ENCODE peak calls at places on chromosomes 4 and X, in five cellular contexts. Z is vagina; P is RWPE1; B is heart right ventricle; M is CD8-positive, alpha-beta T cell. H is an unnamed sample.

GRCh38 chrX:37454537-37455285 is 105.5 kb downstream of the PRRG1 start:
- DNase-seq in Z (no peak), P (peak), B (no peak), M (no peak), H (peak)

GRCh38 chrX:107629533-107629909 is 1.2 kb downstream of the PRPS1 start:
- DNase-seq in Z (no peak), P (peak), B (no peak), M (no peak), H (peak)

GRCh38 chrX:2614911-2615310 is 76.2 kb upstream of the CD99 start:
- DNase-seq in Z (no peak), P (no peak), B (peak), M (no peak), H (peak)

GRCh38 chr4:135032670-135033069 is 831.1 kb upstream of the PABPC4L start:
- DNase-seq in Z (no peak), P (no peak), B (no peak), M (no peak), H (no peak)

GRCh38 chr4:71772592-71772991 is 11.3 kb downstream of the GC start:
- DNase-seq in Z (no peak), P (no peak), B (no peak), M (no peak), H (no peak)

GRCh38 chrX:14398725-14399124 is 130.6 kb upstream of the GLRA2 start:
- DNase-seq in Z (no peak), P (peak), B (no peak), M (no peak), H (no peak)

GRCh38 chrX:10112510-10112909 is 44.3 kb upstream of the CLCN4 start:
- DNase-seq in Z (no peak), P (no peak), B (no peak), M (no peak), H (no peak)

GRCh38 chrX:103536071-103536470 is 16.8 kb upstream of the RAB40A start:
- DNase-seq in Z (no peak), P (no peak), B (no peak), M (no peak), H (no peak)

GRCh38 chr4:39256436-39256835 is 74.1 kb downstream of the WDR19 start:
- DNase-seq in Z (no peak), P (no peak), B (no peak), M (no peak), H (peak)

GRCh38 chr4:164803702-164804101 is 49.8 kb downstream of the SMIM31 start:
- DNase-seq in Z (no peak), P (no peak), B (no peak), M (no peak), H (no peak)

GRCh38 chr4:55791666-55792065 is 27.9 kb upstream of the EXOC1L start:
- DNase-seq in Z (no peak), P (peak), B (no peak), M (no peak), H (no peak)

GRCh38 chrX:139969286-139969685 is 4.0 kb upstream of the CXorf66 start:
- DNase-seq in Z (no peak), P (no peak), B (no peak), M (no peak), H (no peak)

GRCh38 chrX:43756076-43756475 is 100.0 kb downstream of the MAOA start:
- DNase-seq in Z (no peak), P (no peak), B (no peak), M (no peak), H (no peak)

GRCh38 chr4:183182873-183183725 is 84.0 kb downstream of the WWC2 start:
- DNase-seq in Z (no peak), P (peak), B (peak), M (no peak), H (peak)

GRCh38 chr4:123418486-123418931 is 21.9 kb downstream of the SPRY1 start:
- DNase-seq in Z (no peak), P (peak), B (peak), M (no peak), H (peak)

GRCh38 chrX:1853916-1854315 is 239.1 kb downstream of the ASMT start:
- DNase-seq in Z (no peak), P (peak), B (no peak), M (no peak), H (no peak)

GRCh38 chr4:31220921-31221320 is 500.8 kb downstream of the PCDH7 start:
- DNase-seq in Z (no peak), P (no peak), B (no peak), M (no peak), H (no peak)

GRCh38 chr4:153434190-153434589 is 32.0 kb upstream of the TMEM131L start:
- DNase-seq in Z (no peak), P (no peak), B (no peak), M (no peak), H (no peak)

GRCh38 chr4:110231869-110232268 is 33.5 kb upstream of the ELOVL6 start:
- DNase-seq in Z (no peak), P (peak), B (no peak), M (no peak), H (no peak)

GRCh38 chr4:147768113-147768512 is 36.2 kb downstream of the ARHGAP10 start:
- DNase-seq in Z (no peak), P (peak), B (no peak), M (no peak), H (peak)

GRCh38 chr4:147207941-147208340 is 262.3 kb upstream of the TTC29 start:
- DNase-seq in Z (no peak), P (no peak), B (no peak), M (no peak), H (no peak)

GRCh38 chrX:21479695-21480280 is 105.6 kb downstream of the CNKSR2 start:
- DNase-seq in Z (no peak), P (peak), B (peak), M (no peak), H (peak)

GRCh38 chr4:40212674-40213504 is 16.1 kb downstream of the RHOH start:
- DNase-seq in Z (no peak), P (no peak), B (no peak), M (no peak), H (no peak)

GRCh38 chrX:13748486-13748885 is 13.9 kb downstream of the OFD1 start:
- DNase-seq in Z (no peak), P (no peak), B (no peak), M (no peak), H (no peak)

GRCh38 chr4:1637580-1638271 is 46.4 kb downstream of the FAM53A start:
- DNase-seq in Z (no peak), P (no peak), B (no peak), M (no peak), H (no peak)

GRCh38 chrX:150767045-150767395 is 73.8 kb downstream of the MTMR1 start:
- DNase-seq in Z (no peak), P (no peak), B (peak), M (no peak), H (peak)

GRCh38 chrX:16278927-16279326 is 111.6 kb downstream of the MAGEB17 start:
- DNase-seq in Z (no peak), P (no peak), B (no peak), M (no peak), H (no peak)
- TF ChIP-seq CTCF in Z (no peak), P (no peak), B (no peak), M (no peak), H (peak)

GRCh38 chrX:119695535-119696050 is 2.6 kb upstream of the SEPTIN6 start:
- DNase-seq in Z (no peak), P (no peak), B (no peak), M (no peak), H (no peak)

GRCh38 chrX:119692241-119693031 is 532 bp downstream of the SEPTIN6 start:
- DNase-seq in Z (no peak), P (peak), B (peak), M (peak), H (peak)

GRCh38 chrX:119694601-119695534 is 1.9 kb upstream of the SEPTIN6 start:
- DNase-seq in Z (no peak), P (no peak), B (no peak), M (no peak), H (no peak)

GRCh38 chrX:119693032-119693995 is at the start of gene SEPTIN6:
- DNase-seq in Z (no peak), P (peak), B (peak), M (peak), H (peak)

GRCh38 chrX:119693996-119694451 is 1.1 kb upstream of the SEPTIN6 start:
- DNase-seq in Z (no peak), P (no peak), B (no peak), M (peak), H (no peak)
- H3K27ac ChIP-seq in Z (peak), P (no peak), B (peak), M (no peak), H (no peak)

GRCh38 chr4:3034231-3034630 is 40.1 kb downstream of the HTT-AS start:
- DNase-seq in Z (no peak), P (no peak), B (no peak), M (no peak), H (no peak)
- TF ChIP-seq CTCF in Z (no peak), P (no peak), B (no peak), M (no peak), H (no peak)

DNA sequence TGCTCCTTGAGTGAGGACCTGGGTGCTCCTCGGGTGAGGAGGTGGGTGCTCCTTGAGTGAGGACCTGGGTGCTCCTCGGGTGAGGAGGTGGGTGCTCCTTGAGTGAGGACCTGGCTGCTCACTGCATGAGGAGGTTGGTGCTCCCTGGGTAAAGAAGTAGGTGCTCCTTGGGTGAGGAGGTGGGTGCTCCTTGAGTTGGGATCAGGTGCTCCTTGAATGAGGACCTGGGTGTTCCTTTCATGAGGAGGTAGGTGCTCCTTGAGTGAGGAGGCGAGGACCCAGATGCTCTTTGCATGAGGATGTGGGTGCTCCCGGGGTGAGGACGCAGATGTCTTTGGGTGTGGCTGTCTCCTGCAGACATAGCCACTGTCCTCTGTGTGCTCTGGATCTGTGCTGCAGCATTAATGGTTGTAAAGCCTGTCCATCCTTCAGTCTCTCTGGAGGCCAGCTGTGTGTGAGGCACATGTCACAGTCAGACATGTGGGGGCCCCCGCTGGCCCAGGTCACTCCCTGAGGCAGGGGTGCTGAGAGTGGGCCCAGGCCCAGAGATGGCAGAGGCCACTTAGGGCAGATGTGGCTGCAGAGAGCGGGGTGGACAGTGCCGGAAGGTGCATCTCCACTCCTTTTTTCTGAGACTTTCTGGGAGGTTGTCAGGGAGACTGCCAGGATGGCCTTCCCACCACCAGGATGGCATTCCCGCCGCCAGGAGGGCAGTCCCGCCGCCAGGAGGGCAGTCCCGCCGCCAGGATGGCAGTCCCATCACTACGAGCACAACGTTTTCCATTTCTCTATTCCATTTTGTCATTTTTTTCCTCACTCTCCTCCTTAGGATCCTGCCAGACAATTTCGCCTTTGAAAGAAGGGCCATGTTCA is 101.8 kb downstream of the HMX1 start:
- DNase-seq in Z (no peak), P (no peak), B (no peak), M (no peak), H (no peak)
- H3K27ac ChIP-seq in Z (no peak), P (no peak), B (no peak), M (no peak), H (no peak)